ENCODE peak calls at places on chromosome 10, in seven cellular contexts. K is Panc1; B is HCT116; T is effector memory CD4-positive, alpha-beta T cell; D is foreskin fibroblast; L is lower lobe of right lung; U is skeletal muscle cell. X is an unnamed sample.

GRCh38 chr10:37734971-37735370 is 122.4 kb downstream of the ZNF248 start:
- DNase-seq in B (peak; percentile 54), K (peak; percentile 7), D (no peak), L (no peak), U (no peak), T (no peak), X (no peak)

GRCh38 chr10:2885276-2885955 is 181.9 kb upstream of the PFKP start:
- DNase-seq in K (no peak), L (no peak), D (no peak), T (no peak), U (no peak), B (no peak), X (no peak)

GRCh38 chr10:71058308-71058707 is 154.1 kb upstream of the UNC5B start:
- DNase-seq in T (no peak), B (no peak), L (no peak), K (no peak), U (no peak), D (no peak), X (no peak)

GRCh38 chr10:70319183-70319582 is 35.4 kb upstream of the NPFFR1 start:
- DNase-seq in T (no peak), D (no peak), U (no peak), B (no peak), K (no peak), L (no peak), X (no peak)

GRCh38 chr10:18197706-18198105 is 57.5 kb downstream of the CACNB2 start:
- DNase-seq in D (no peak), B (no peak), K (no peak), L (no peak), U (no peak), T (no peak), X (no peak)

GRCh38 chr10:90138844-90139243 is 437.5 kb downstream of the KIF20B start:
- DNase-seq in T (no peak), U (no peak), D (peak; percentile 49), L (no peak), K (no peak), B (no peak), X (no peak)

GRCh38 chr10:44935201-44935960 is 24.2 kb upstream of the RASSF4 start:
- DNase-seq in U (peak; percentile 65), B (no peak), K (no peak), L (no peak), D (peak; percentile 84), T (no peak), X (no peak)

GRCh38 chr10:86688398-86688921 is 20.1 kb downstream of the LDB3 start:
- DNase-seq in K (no peak), D (peak; percentile 82), U (no peak), T (peak; percentile 14), L (peak; percentile 61), B (peak; percentile 54), X (no peak)

GRCh38 chr10:51685768-51686167 is 13.6 kb downstream of the CSTF2T start:
- DNase-seq in K (no peak), T (no peak), B (no peak), L (no peak), D (peak; percentile 66), U (no peak), X (no peak)

GRCh38 chr10:110651044-110651958 is 7.2 kb downstream of the RBM20 start:
- DNase-seq in D (peak; percentile 94), L (no peak), T (no peak), K (no peak), B (no peak), U (peak; percentile 68), X (peak; percentile 88)
- H3K4me3 ChIP-seq in D (peak overlapping the region; percentile 40), L (no peak overlapping the region), T (no peak overlapping the region), K (no peak overlapping the region), B (no peak overlapping the region), U (no peak overlapping the region), X (peak overlapping the region; percentile 13)

GRCh38 chr10:117535752-117536358 is 6.7 kb upstream of the EMX2 start:
- DNase-seq in U (no peak), D (no peak), B (no peak), T (no peak), L (no peak), K (no peak), X (no peak)

GRCh38 chr10:117536359-117536861 is 6.1 kb upstream of the EMX2 start:
- DNase-seq in B (no peak), T (no peak), K (no peak), D (no peak), U (no peak), L (no peak), X (no peak)

GRCh38 chr10:117537904-117538524 is 4.5 kb upstream of the EMX2 start:
- DNase-seq in L (no peak), D (no peak), T (no peak), B (no peak), U (no peak), K (no peak), X (no peak)

GRCh38 chr10:117537436-117537903 is 5.1 kb upstream of the EMX2 start:
- DNase-seq in D (peak; percentile 70), K (no peak), L (no peak), B (no peak), T (no peak), U (no peak), X (no peak)

GRCh38 chr10:117536862-117537435 is 5.6 kb upstream of the EMX2 start:
- DNase-seq in U (no peak), L (no peak), B (no peak), K (no peak), T (no peak), D (no peak), X (no peak)
- H3K4me3 ChIP-seq in U (no peak overlapping the region), L (no peak overlapping the region), B (no peak overlapping the region), K (no peak overlapping the region), T (no peak overlapping the region), D (no peak overlapping the region), X (no peak overlapping the region)

GRCh38 chr10:79159141-79159619 is 90.4 kb downstream of the ZMIZ1 start:
- DNase-seq in L (no peak), U (peak; percentile 67), D (peak; percentile 84), T (no peak), B (no peak), K (no peak), X (no peak)
- H3K4me3 ChIP-seq in L (no peak overlapping the region), U (no peak overlapping the region), D (no peak overlapping the region), T (no peak overlapping the region), B (no peak overlapping the region), K (no peak overlapping the region), X (no peak overlapping the region)

DNA sequence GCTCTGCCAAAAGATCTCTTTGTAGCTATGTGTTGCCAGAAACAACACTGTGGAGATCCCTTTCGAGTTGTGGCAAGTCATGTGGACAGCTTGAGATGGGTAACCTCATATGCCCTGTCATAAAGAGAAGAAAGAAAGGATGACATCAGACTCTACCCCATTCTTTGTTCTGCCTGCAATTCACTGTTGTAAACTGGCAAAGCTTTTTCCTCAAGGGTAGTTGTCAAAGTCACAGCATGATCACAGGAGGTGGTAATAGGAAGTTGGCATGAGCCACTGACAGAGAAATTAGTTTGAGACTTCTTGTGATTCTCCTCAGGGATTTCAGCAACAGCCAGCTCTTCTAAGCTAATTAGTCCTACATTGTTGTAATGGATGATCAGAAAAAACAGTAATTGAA is 19.4 kb upstream of the MINDY3 start:
- DNase-seq in D (no peak), K (no peak), U (no peak), T (no peak), B (no peak), L (no peak), X (no peak)
- H3K4me3 ChIP-seq in D (no peak overlapping the region), K (no peak overlapping the region), U (no peak overlapping the region), T (no peak overlapping the region), B (no peak overlapping the region), L (no peak overlapping the region), X (no peak overlapping the region)

GRCh38 chr10:12561307-12561706 is 212.0 kb downstream of the CAMK1D start:
- DNase-seq in D (no peak), U (no peak), B (no peak), T (no peak), L (no peak), K (no peak), X (no peak)

GRCh38 chr10:12559578-12560178 is 210.3 kb downstream of the CAMK1D start:
- DNase-seq in L (no peak), T (no peak), K (no peak), U (no peak), B (no peak), D (no peak), X (no peak)

GRCh38 chr10:12564173-12564572 is 214.8 kb downstream of the CAMK1D start:
- DNase-seq in B (no peak), D (peak; percentile 15), T (no peak), L (no peak), U (no peak), K (no peak), X (no peak)

GRCh38 chr10:12563489-12563888 is 214.1 kb downstream of the CAMK1D start:
- DNase-seq in D (no peak), B (no peak), K (no peak), U (no peak), T (no peak), L (no peak), X (no peak)

DNA sequence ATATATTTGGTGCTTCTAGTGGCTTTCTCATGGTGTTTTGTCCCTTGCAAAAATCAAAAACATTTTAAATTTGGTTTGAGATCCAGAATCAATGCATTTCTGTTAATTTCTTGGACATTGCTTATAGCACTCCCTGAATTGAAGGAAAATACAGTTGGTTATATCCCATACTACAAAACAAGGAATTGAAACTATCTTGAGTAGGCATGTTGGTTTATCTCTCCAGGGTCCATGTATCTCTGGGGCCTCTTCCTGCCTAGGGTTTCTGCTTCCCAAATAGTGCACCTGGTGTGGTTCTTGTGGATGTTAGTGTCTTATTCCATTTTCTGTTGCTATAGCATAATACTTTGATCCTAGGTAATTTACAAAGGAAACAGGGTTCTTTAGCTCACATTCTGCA is 212.4 kb downstream of the CAMK1D start:
- DNase-seq in T (no peak), K (no peak), B (no peak), U (no peak), D (no peak), L (no peak), X (no peak)
- H3K4me3 ChIP-seq in T (no peak overlapping the region), K (no peak overlapping the region), B (no peak overlapping the region), U (no peak overlapping the region), D (no peak overlapping the region), L (no peak overlapping the region), X (no peak overlapping the region)

DNA sequence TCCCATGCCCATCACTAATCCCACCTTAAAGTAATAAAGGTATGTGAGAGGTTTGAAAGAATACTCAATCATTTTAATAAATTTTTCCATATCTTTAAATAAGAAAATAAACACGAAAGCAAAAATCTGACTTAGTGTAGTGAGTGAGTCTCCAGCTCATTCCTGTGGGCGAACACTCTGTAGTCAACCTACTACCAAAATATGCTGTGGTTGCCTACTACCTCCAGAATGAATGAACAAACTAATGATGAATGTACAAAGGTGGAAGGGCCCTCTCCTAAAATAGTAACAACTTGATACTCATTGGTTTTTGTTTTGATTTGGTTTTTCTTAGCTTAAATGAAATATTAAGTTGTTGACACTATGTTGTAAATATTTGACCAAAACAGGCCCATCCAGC is 195.5 kb upstream of the HPS1 start:
- DNase-seq in D (no peak), K (no peak), L (no peak), T (no peak), B (no peak), U (no peak), X (no peak)
- H3K4me3 ChIP-seq in D (no peak overlapping the region), K (no peak overlapping the region), L (no peak overlapping the region), T (no peak overlapping the region), B (no peak overlapping the region), U (no peak overlapping the region), X (no peak overlapping the region)

GRCh38 chr10:22927163-22927562 is 690 bp upstream of the ARMC3 start:
- DNase-seq in T (no peak), K (no peak), U (no peak), L (no peak), B (no peak), D (no peak), X (no peak)
- H3K4me3 ChIP-seq in T (peak overlapping the region; percentile 54), K (peak overlapping the region; percentile 50), U (peak overlapping the region; percentile 50), L (peak overlapping the region; percentile 43), B (peak overlapping the region; percentile 56), D (no peak overlapping the region), X (no peak overlapping the region)